ENCODE peak calls at places on chromosomes 16 and 17, in ten cellular contexts. S is CD8-positive, alpha-beta T cell; K is pancreas; F is psoas muscle; J is body of pancreas; U is naive thymus-derived CD4-positive, alpha-beta T cell; W is heart right ventricle; B is mucosa of descending colon; P is aorta; V is lower lobe of right lung. I is an unnamed sample. For H3K36me3, the result is how much of the 10 kb centered on the place peaks cover.

GRCh38 chr16:70493863-70494770 is 29.2 kb downstream of the COG4 start:
- ATAC-seq in S (no peak), K (no peak), F (no peak), J (no peak), U (no peak), W (no peak), B (no peak), P (no peak), V (no peak), I (no peak)

GRCh38 chr16:19417640-19418039 is at the start of gene TMC5:
- ATAC-seq in S (no peak), K (peak), F (no peak), J (peak), U (no peak), W (no peak), B (peak), P (no peak), V (peak), I (no peak)

GRCh38 chr17:57615836-57616235 is 129.3 kb downstream of the CCDC182 start:
- ATAC-seq in S (no peak), K (no peak), F (peak), J (no peak), U (no peak), W (no peak), B (no peak), P (no peak), V (no peak), I (no peak)

GRCh38 chr17:79126139-79126538 is 51.5 kb downstream of the ENGASE start:
- ATAC-seq in S (no peak), K (no peak), F (peak), J (no peak), U (no peak), W (no peak), B (peak), P (no peak), V (no peak), I (no peak)

GRCh38 chr17:8266648-8267479 is 17.8 kb downstream of the PFAS start:
- ATAC-seq in S (no peak), K (no peak), F (no peak), J (no peak), U (no peak), W (no peak), B (no peak), P (peak), V (no peak), I (no peak)

GRCh38 chr17:62778990-62779681 is 29.0 kb downstream of the MARCHF10 start:
- ATAC-seq in S (no peak), K (peak), F (peak), J (peak), U (no peak), W (no peak), B (peak), P (no peak), V (peak), I (peak)

GRCh38 chr16:85306071-85306792 is 194.0 kb upstream of the CIBAR2 start:
- ATAC-seq in S (peak), K (peak), F (peak), J (peak), U (peak), W (peak), B (peak), P (peak), V (peak), I (peak)

GRCh38 chr16:85286970-85287814 is 174.9 kb upstream of the CIBAR2 start:
- ATAC-seq in S (no peak), K (peak), F (peak), J (no peak), U (no peak), W (peak), B (no peak), P (peak), V (peak), I (no peak)

GRCh38 chr17:48555183-48555615 is 10.3 kb upstream of the HOXB2 start:
- ATAC-seq in S (peak), K (peak), F (peak), J (peak), U (peak), W (no peak), B (peak), P (peak), V (no peak), I (peak)

DNA sequence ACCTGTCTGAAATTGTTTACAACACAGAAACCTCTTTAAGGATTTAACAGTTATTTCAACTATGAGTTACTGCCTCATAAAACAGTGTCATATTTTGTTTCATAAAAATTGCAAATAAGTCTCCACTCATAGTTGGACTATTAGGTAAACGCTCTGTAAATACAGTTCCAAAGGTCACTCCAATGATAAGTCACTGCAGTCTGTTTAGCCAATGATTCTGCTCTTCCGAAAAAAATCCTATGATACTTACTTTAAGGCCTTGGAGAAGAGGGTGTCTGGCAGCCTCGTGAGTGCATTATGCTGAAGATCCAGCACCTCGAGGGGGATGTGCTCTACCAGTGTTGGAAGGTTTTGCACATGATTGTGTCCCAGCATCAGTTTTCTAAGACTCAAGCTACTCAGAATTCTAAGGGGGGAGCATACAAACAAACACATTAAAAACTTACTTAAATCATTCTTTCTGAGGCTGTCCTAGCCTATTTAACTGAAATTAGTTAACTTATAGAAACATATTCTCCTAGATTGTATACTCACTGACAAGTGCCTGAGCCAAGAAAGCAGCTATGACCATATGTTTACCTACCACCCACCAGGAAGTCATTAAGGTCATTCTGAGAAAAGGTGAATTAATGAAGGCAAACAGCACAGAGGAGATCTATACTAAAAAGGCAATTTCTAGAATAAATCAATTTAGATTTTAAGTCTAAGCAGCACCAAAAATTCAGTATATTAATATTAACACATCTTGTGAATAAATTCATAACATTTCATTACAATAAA is 41.1 kb downstream of the MARVELD3 start:
- ATAC-seq in S (no peak), K (peak), F (no peak), J (peak), U (no peak), W (no peak), B (peak), P (no peak), V (no peak), I (no peak)
- H3K4me3 ChIP-seq in S (no peak), K (no peak), F (no peak), J (no peak), U (no peak), W (no peak), B (no peak), P (no peak), V (no peak), I (no peak)

GRCh38 chr16:3780570-3780969 is 63.2 kb upstream of the TRAP1 start:
- ATAC-seq in S (peak), K (peak), F (peak), J (peak), U (peak), W (no peak), B (peak), P (no peak), V (no peak), I (no peak)
- H3K36me3 ChIP-seq in S (under half), K (under half), F (half or more), J (under half), U (under half), W (half or more), B (under half), P (under half), V (half or more), I (under half)

GRCh38 chr17:38674749-38675615 is at the start of gene EPOP:
- ATAC-seq in S (peak), K (peak), F (peak), J (peak), U (peak), W (peak), B (peak), P (peak), V (peak), I (peak)

GRCh38 chr17:38674013-38674748 is 576 bp downstream of the EPOP start:
- ATAC-seq in S (peak), K (peak), F (no peak), J (peak), U (peak), W (peak), B (peak), P (no peak), V (peak), I (peak)

GRCh38 chr17:38672788-38673713 is 1.7 kb downstream of the EPOP start:
- ATAC-seq in S (no peak), K (no peak), F (no peak), J (no peak), U (no peak), W (peak), B (no peak), P (no peak), V (no peak), I (no peak)

GRCh38 chr17:38671939-38672720 is 2.6 kb downstream of the EPOP start:
- ATAC-seq in S (no peak), K (no peak), F (no peak), J (no peak), U (no peak), W (no peak), B (no peak), P (no peak), V (no peak), I (no peak)

GRCh38 chr17:38673714-38674012 is 1.1 kb downstream of the EPOP start:
- ATAC-seq in S (peak), K (peak), F (peak), J (peak), U (no peak), W (peak), B (peak), P (peak), V (peak), I (no peak)
- H3K4me3 ChIP-seq in S (peak), K (peak), F (peak), J (peak), U (peak), W (peak), B (no peak), P (no peak), V (peak), I (peak)

DNA sequence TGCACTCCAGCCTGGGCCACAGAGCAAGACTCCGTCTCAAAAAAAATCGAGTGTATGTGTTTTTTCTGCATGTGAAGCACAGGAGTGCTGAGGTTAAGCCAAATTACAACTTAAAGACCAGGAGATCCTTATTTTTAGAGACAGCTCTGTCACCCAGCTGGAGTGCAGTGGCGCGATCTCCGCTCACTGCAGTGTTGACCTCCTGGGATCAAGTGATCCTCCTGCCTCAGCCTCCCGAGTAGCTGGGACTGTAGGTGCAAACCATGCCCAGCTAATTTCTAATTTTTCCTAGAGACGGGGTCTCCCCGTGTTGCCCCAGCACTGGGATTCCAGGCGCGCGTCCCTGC is 7.5 kb upstream of the PPP1R27 start:
- ATAC-seq in S (no peak), K (peak), F (no peak), J (no peak), U (no peak), W (no peak), B (no peak), P (no peak), V (no peak), I (no peak)
- H3K36me3 ChIP-seq in S (under half), K (under half), F (under half), J (under half), U (under half), W (under half), B (under half), P (under half), V (half or more), I (under half)

GRCh38 chr16:986411-986810 is 4.8 kb downstream of the SOX8 start:
- ATAC-seq in S (no peak), K (no peak), F (no peak), J (no peak), U (no peak), W (no peak), B (no peak), P (no peak), V (no peak), I (no peak)

GRCh38 chr16:988465-989353 is 7.1 kb downstream of the SOX8 start:
- ATAC-seq in S (no peak), K (no peak), F (no peak), J (no peak), U (no peak), W (peak), B (no peak), P (peak), V (no peak), I (no peak)

GRCh38 chr16:986925-987581 is 5.5 kb downstream of the SOX8 start:
- ATAC-seq in S (no peak), K (no peak), F (no peak), J (no peak), U (no peak), W (no peak), B (no peak), P (no peak), V (no peak), I (no peak)

GRCh38 chr16:989354-989814 is 7.8 kb downstream of the SOX8 start:
- ATAC-seq in S (no peak), K (no peak), F (no peak), J (no peak), U (no peak), W (no peak), B (no peak), P (no peak), V (no peak), I (no peak)

DNA sequence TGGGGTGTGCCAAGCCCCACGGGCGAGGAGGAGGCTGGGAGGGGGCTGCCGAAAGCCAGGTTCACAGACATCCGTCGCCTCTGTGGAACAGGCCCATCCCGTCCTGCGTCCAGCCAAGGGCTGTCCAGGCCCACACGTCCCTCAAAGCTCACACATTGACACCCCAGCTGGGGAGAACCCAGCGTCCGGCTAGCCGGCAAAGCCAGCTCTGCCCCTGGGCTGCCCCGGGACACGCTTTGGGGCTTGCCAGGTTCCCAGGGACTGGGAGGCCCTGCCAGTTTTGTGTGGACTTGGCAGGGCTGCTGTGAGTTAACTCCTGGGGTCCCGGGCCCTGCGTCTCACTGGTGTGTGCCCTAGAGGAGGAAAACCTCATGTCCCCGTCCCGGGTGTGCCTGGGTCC is 6.3 kb downstream of the SOX8 start:
- ATAC-seq in S (no peak), K (no peak), F (no peak), J (no peak), U (no peak), W (no peak), B (no peak), P (peak), V (no peak), I (no peak)
- H3K4me3 ChIP-seq in S (no peak), K (no peak), F (no peak), J (no peak), U (no peak), W (no peak), B (no peak), P (no peak), V (no peak), I (no peak)

DNA sequence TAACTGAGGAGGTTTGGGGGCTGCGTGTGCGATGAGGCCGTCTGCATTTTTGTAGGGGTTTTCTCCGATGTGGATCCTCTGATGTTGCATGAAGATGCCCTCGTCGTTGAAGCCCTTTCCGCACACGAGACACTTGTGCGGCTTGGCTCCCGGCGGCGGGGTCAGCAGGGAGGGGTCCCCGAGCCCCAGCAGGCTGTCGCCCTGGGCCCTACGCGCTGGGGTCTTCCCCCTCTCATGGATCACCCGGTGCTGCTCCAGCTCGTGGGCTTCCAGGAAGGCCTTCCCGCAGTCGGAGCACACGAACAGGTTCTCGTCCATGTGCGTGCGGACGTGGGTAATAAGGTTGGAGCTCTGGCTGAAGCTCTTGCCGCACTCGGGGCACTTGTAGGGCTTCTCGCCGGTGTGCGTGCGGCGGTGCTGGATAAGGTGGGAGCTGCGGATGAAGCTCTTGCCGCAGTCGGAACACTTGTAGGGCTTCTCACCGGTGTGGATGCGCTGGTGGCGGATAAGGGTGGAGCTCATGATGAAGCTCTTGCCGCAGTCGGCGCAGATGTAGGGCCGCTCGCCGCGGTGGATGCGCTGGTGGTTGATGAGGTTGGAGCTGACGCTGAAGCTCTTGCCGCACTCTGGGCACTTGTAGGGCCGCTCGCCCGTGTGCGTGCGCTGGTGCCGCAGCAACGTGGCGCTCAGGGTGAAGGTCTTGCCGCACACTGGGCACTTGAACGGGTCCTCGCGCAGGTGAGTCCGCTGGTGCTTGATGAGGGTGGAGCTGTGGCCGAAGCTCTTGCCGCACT is 4.3 kb downstream of the ZNF629 start:
- ATAC-seq in S (no peak), K (no peak), F (no peak), J (no peak), U (no peak), W (no peak), B (no peak), P (no peak), V (no peak), I (no peak)
- H3K36me3 ChIP-seq in S (under half), K (under half), F (under half), J (under half), U (under half), W (under half), B (under half), P (under half), V (under half), I (under half)

DNA sequence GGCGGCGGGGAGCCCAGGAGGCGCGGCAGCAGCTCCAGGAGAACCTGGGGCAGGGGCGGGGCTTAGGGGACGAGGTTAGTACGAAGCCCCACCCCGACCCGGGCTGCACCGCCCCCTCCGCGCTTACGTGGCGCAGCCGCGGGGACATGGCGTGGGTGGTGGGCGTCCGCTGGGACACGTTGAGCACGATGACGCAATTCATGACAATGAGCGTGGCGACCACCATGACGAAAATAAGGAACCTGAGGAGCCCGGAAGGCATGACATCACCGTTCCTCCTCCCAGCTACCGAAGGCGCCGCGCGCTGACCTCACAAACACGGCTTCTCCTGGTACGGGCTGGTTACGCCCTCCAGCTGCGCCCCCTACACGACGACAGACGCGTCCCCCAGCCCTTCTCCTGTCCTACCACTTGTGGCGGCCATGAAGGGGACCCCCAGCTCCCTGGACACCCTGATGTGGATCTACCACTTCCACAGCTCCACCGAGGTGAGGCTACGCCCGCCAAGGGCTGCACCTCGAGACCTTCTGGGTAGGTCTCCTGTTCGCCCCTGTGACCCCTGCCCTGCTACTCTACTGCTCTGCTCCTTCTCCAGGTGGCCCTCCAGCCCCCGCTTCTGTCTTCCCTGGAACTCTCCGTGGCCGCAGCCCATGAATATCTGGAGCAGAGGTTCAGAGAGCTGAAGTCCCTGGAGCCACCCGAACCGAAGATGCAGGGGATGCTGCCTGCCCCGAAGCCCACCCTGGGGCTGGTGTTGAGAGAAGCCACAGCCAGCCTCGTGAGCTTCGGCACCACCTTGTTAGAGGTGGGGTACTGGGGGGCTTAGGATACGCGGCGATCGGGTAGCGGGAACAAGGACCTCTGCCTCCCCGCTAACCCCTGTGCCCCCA is at the start of gene C17orf107:
- ATAC-seq in S (peak), K (peak), F (peak), J (peak), U (peak), W (peak), B (peak), P (peak), V (peak), I (peak)
- H3K4me3 ChIP-seq in S (peak), K (peak), F (peak), J (peak), U (peak), W (peak), B (peak), P (no peak), V (peak), I (peak)

GRCh38 chr16:76976756-76977155 is 214.2 kb upstream of the MON1B start:
- ATAC-seq in S (no peak), K (no peak), F (no peak), J (no peak), U (no peak), W (no peak), B (no peak), P (no peak), V (no peak), I (no peak)
- H3K36me3 ChIP-seq in S (under half), K (under half), F (under half), J (under half), U (under half), W (under half), B (under half), P (under half), V (under half), I (under half)

GRCh38 chr16:27374794-27375499 is 27.0 kb upstream of the IL21R start:
- ATAC-seq in S (peak), K (peak), F (peak), J (peak), U (peak), W (peak), B (peak), P (peak), V (peak), I (peak)
- H3K4me3 ChIP-seq in S (no peak), K (no peak), F (no peak), J (no peak), U (no peak), W (no peak), B (no peak), P (no peak), V (peak), I (no peak)

I was measured in gastroesophageal sphincter.